ENCODE peak calls at places on chromosomes 4 and X, in five cellular contexts. One of them, this sample, is unnamed.

GRCh38 chrX:70292788-70293187 is 2.9 kb downstream of the KIF4A start:
- DNase-seq in cardiac muscle cell: peak; percentile 23
- DNase-seq in astrocyte of the spinal cord: no peak
- DNase-seq in IMR-90: no peak
- DNase-seq in aorta: no peak
- DNase-seq in this sample: no peak

GRCh38 chrX:11064851-11065600 is 46.1 kb upstream of the HCCS start:
- DNase-seq in cardiac muscle cell: peak; percentile 82
- DNase-seq in astrocyte of the spinal cord: peak; percentile 58
- DNase-seq in IMR-90: peak; percentile 78
- DNase-seq in aorta: no peak
- DNase-seq in this sample: peak; percentile 38

GRCh38 chrX:41384041-41384705 is 50.2 kb downstream of the DDX3X start:
- DNase-seq in cardiac muscle cell: peak; percentile 90
- DNase-seq in astrocyte of the spinal cord: peak; percentile 58
- DNase-seq in IMR-90: peak; percentile 86
- DNase-seq in aorta: peak; percentile 77
- DNase-seq in this sample: peak; percentile 42

GRCh38 chrX:40145670-40146470 is 48.1 kb upstream of the BCOR start:
- DNase-seq in cardiac muscle cell: no peak
- DNase-seq in astrocyte of the spinal cord: no peak
- DNase-seq in IMR-90: no peak
- DNase-seq in aorta: no peak
- DNase-seq in this sample: no peak

GRCh38 chr4:184309241-184310170 is 91.8 kb upstream of the ENPP6 start:
- DNase-seq in cardiac muscle cell: no peak
- DNase-seq in astrocyte of the spinal cord: no peak
- DNase-seq in IMR-90: no peak
- DNase-seq in aorta: no peak
- DNase-seq in this sample: no peak

GRCh38 chr4:19850909-19851308 is 400.8 kb upstream of the SLIT2 start:
- DNase-seq in cardiac muscle cell: peak; percentile 60
- DNase-seq in astrocyte of the spinal cord: peak; percentile 95
- DNase-seq in IMR-90: peak; percentile 93
- DNase-seq in aorta: no peak
- DNase-seq in this sample: peak; percentile 91

GRCh38 chrX:65575024-65575423 is 40.4 kb upstream of the LAS1L start:
- DNase-seq in cardiac muscle cell: no peak
- DNase-seq in astrocyte of the spinal cord: no peak
- DNase-seq in IMR-90: peak; percentile 33
- DNase-seq in aorta: no peak
- DNase-seq in this sample: no peak

GRCh38 chr4:68271851-68272756 is 26.6 kb upstream of the TMPRSS11B start:
- DNase-seq in cardiac muscle cell: peak; percentile 76
- DNase-seq in astrocyte of the spinal cord: peak; percentile 84
- DNase-seq in IMR-90: peak; percentile 73
- DNase-seq in aorta: no peak
- DNase-seq in this sample: no peak

GRCh38 chr4:158873795-158874359 is 105.1 kb downstream of the FNIP2 start:
- DNase-seq in cardiac muscle cell: peak; percentile 55
- DNase-seq in astrocyte of the spinal cord: peak; percentile 85
- DNase-seq in IMR-90: peak; percentile 96
- DNase-seq in aorta: no peak
- DNase-seq in this sample: peak; percentile 88

GRCh38 chrX:68299923-68300322 is 133.4 kb downstream of the OPHN1 start:
- DNase-seq in cardiac muscle cell: no peak
- DNase-seq in astrocyte of the spinal cord: no peak
- DNase-seq in IMR-90: peak; percentile 1
- DNase-seq in aorta: no peak
- DNase-seq in this sample: no peak

GRCh38 chrX:153689654-153690465 is 2.1 kb downstream of the SLC6A8 start:
- DNase-seq in cardiac muscle cell: no peak
- DNase-seq in astrocyte of the spinal cord: no peak
- DNase-seq in IMR-90: peak; percentile 23
- DNase-seq in aorta: no peak
- DNase-seq in this sample: no peak

GRCh38 chrX:13088155-13088485 is 43.7 kb upstream of the FAM9C start:
- DNase-seq in cardiac muscle cell: no peak
- DNase-seq in astrocyte of the spinal cord: no peak
- DNase-seq in IMR-90: no peak
- DNase-seq in aorta: no peak
- DNase-seq in this sample: no peak

GRCh38 chrX:2608638-2609430 is 82.3 kb upstream of the CD99 start:
- DNase-seq in cardiac muscle cell: peak; percentile 92
- DNase-seq in astrocyte of the spinal cord: peak; percentile 82
- DNase-seq in IMR-90: peak; percentile 72
- DNase-seq in aorta: peak; percentile 96
- DNase-seq in this sample: peak; percentile 17

GRCh38 chr4:121164291-121164690 is at the start of gene TNIP3:
- DNase-seq in cardiac muscle cell: peak; percentile 87
- DNase-seq in astrocyte of the spinal cord: no peak
- DNase-seq in IMR-90: peak; percentile 55
- DNase-seq in aorta: no peak
- DNase-seq in this sample: no peak

GRCh38 chr4:88775026-88775425 is 77.4 kb upstream of the NAP1L5 start:
- DNase-seq in cardiac muscle cell: no peak
- DNase-seq in astrocyte of the spinal cord: no peak
- DNase-seq in IMR-90: no peak
- DNase-seq in aorta: no peak
- DNase-seq in this sample: no peak

GRCh38 chr4:138204507-138204906 is 37.6 kb downstream of the SLC7A11 start:
- DNase-seq in cardiac muscle cell: no peak
- DNase-seq in astrocyte of the spinal cord: no peak
- DNase-seq in IMR-90: no peak
- DNase-seq in aorta: no peak
- DNase-seq in this sample: no peak

This sample was measured in retinal pigment epithelial cell.